ENCODE peak calls at places on chromosomes 5 and 9, in six cellular contexts. N, L, I, B, R and V are unnamed samples.

GRCh38 chr5:147661576-147661975 is 121.0 kb downstream of the JAKMIP2 start:
- DNase-seq in N (no peak), L (peak; percentile 47), I (no peak), B (no peak), R (no peak), V (no peak)

GRCh38 chr5:97501286-97501964 is 318.4 kb upstream of the RIOK2 start:
- DNase-seq in N (no peak), L (peak; percentile 51), I (no peak), B (no peak), R (no peak), V (no peak)

GRCh38 chr5:98975223-98975622 is 46.4 kb upstream of the CHD1 start:
- DNase-seq in N (no peak), L (peak; percentile 15), I (no peak), B (no peak), R (no peak), V (no peak)

GRCh38 chr9:69180670-69181069 is 6.6 kb downstream of the TJP2 start:
- DNase-seq in N (no peak), L (peak; percentile 99), I (no peak), B (peak; percentile 64), R (no peak), V (no peak)

GRCh38 chr5:118791986-118792734 is 196.2 kb downstream of the DTWD2 start:
- DNase-seq in N (peak; percentile 33), L (peak; percentile 71), I (peak; percentile 22), B (peak; percentile 18), R (peak; percentile 16), V (no peak)

GRCh38 chr5:761854-762685 is 22.5 kb downstream of the ZDHHC11B start:
- DNase-seq in N (no peak), L (no peak), I (no peak), B (no peak), R (peak; percentile 28), V (peak; percentile 11)

GRCh38 chr9:91037511-91038482 is 236.2 kb downstream of the SYK start:
- DNase-seq in N (no peak), L (peak; percentile 82), I (no peak), B (peak; percentile 40), R (peak; percentile 78), V (no peak)

GRCh38 chr5:136202800-136203199 is 9.8 kb upstream of the SMIM32 start:
- DNase-seq in N (no peak), L (no peak), I (peak; percentile 73), B (no peak), R (no peak), V (no peak)

GRCh38 chr5:181207214-181207959 is 2.4 kb upstream of the TRIM7 start:
- DNase-seq in N (peak; percentile 73), L (peak; percentile 91), I (peak; percentile 88), B (peak; percentile 60), R (peak; percentile 84), V (no peak)

GRCh38 chr9:76761448-76761847 is 2.8 kb upstream of the PCA3 start:
- DNase-seq in N (no peak), L (no peak), I (no peak), B (peak; percentile 11), R (no peak), V (no peak)

GRCh38 chr9:6873862-6874261 is 116.1 kb downstream of the KDM4C start:
- DNase-seq in N (no peak), L (peak; percentile 62), I (no peak), B (no peak), R (no peak), V (no peak)

GRCh38 chr9:89362647-89363310 is 44.5 kb downstream of the SECISBP2 start:
- DNase-seq in N (no peak), L (no peak), I (no peak), B (no peak), R (peak; percentile 13), V (no peak)

GRCh38 chr9:123408313-123409266 is 52.6 kb downstream of the CRB2 start:
- DNase-seq in N (no peak), L (no peak), I (no peak), B (no peak), R (no peak), V (no peak)

GRCh38 chr5:6525422-6525821 is 76.8 kb downstream of the UBE2QL1 start:
- DNase-seq in N (no peak), L (no peak), I (no peak), B (no peak), R (no peak), V (no peak)

GRCh38 chr5:6527749-6528455 is 79.2 kb downstream of the UBE2QL1 start:
- DNase-seq in N (no peak), L (no peak), I (no peak), B (no peak), R (no peak), V (no peak)

GRCh38 chr5:6522983-6523382 is 74.3 kb downstream of the UBE2QL1 start:
- DNase-seq in N (no peak), L (no peak), I (no peak), B (no peak), R (no peak), V (no peak)

GRCh38 chr5:6522337-6522736 is 73.7 kb downstream of the UBE2QL1 start:
- DNase-seq in N (no peak), L (no peak), I (no peak), B (no peak), R (no peak), V (no peak)

DNA sequence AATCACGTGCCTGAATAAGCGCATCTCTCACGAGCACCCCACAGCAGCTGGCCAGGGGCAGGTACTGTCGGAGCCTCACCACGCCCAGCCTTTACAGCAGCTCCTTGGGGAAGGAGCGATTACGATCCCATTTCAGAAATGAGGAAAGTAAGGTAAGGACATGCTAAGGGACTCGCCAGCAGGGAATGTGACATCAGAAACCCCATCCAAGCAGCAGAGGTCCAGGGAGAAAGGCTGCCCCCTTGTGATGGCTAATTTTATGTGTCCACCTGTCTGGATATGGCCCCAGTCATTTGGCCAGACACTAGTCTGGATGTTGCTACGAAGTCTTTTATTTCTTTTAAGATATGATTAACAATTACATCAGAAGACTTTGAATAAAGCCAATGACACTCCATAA is 77.3 kb downstream of the UBE2QL1 start:
- DNase-seq in N (peak; percentile 62), L (no peak), I (peak; percentile 47), B (peak; percentile 40), R (no peak), V (no peak)
- TF ChIP-seq CTCF in N (peak; percentile 21), L (no peak), I (peak; percentile 16), B (peak; percentile 37), R (no peak), V (peak; percentile 58)

GRCh38 chr5:120241400-120241799 is 222.7 kb upstream of the PRR16 start:
- DNase-seq in N (no peak), L (no peak), I (no peak), B (no peak), R (no peak), V (no peak)
- TF ChIP-seq CTCF in N (no peak), L (no peak), I (no peak), B (no peak), R (no peak), V (no peak)

DNA sequence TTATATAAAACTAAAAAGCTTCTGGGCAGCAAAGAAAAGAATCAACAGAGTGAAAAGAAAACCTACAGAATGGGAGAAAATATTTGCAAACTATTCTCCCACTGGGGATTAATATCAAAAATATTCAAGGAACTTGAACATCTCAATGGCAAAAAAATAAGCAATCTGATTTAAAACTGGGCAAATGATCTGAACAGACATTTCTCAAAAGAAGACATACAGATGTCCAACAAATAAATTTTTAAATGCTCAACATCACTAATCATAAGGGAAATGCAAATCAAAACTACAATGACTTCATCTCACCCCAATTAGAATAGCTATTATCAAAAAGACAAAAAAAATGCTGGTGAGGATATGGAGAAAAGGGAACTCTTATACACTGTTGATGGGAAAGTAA is 57.2 kb upstream of the SSBP2 start:
- DNase-seq in N (no peak), L (no peak), I (no peak), B (no peak), R (no peak), V (no peak)
- TF ChIP-seq CTCF in N (no peak), L (no peak), I (no peak), B (no peak), R (no peak), V (no peak)

GRCh38 chr9:137062384-137062783 is 8.0 kb downstream of the SAPCD2 start:
- DNase-seq in N (no peak), L (no peak), I (no peak), B (no peak), R (no peak), V (no peak)

GRCh38 chr9:137064027-137064879 is 6.1 kb downstream of the SAPCD2 start:
- DNase-seq in N (peak; percentile 77), L (no peak), I (peak; percentile 84), B (no peak), R (peak; percentile 72), V (peak; percentile 65)

GRCh38 chr9:137065336-137065967 is 4.9 kb downstream of the SAPCD2 start:
- DNase-seq in N (no peak), L (no peak), I (no peak), B (no peak), R (no peak), V (no peak)

GRCh38 chr9:137064880-137065164 is 5.5 kb downstream of the SAPCD2 start:
- DNase-seq in N (no peak), L (no peak), I (no peak), B (no peak), R (no peak), V (no peak)

DNA sequence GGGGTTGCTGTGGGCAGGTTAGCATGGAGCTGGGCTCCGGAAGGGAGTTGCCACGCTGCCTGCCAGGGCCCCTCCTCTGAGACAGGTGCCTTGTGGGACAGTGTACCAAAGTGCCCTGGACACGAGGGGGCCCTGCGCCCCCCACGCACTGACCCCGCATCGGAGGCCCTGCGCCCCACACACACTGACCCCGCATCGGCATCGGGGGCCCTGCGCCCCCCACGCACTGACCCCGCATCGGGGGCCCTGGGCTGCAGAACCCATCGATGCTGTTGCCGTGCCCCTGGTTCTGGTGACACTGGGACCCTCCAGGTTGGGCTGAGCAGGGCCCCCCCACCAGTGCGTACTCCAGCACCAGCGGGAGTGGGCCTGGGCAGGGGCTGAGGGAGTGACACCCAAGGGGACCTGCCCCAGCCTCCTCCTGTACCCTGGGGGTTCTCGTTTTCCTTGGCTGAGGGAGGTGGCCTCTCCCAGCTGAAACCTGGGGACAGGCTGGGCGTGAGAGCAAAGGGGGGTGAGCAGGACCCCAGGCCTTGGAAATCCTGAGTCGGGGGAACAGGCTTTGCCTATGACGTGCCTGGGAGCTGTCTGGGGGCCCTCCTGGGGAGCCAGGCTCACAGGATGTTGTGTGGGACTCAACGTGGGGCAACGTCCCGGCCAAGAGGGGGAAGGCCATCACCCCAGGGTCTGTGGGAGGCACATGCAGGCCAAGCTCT is 6.9 kb downstream of the SAPCD2 start:
- DNase-seq in N (no peak), L (no peak), I (no peak), B (no peak), R (no peak), V (no peak)
- TF ChIP-seq CTCF in N (no peak), L (no peak), I (no peak), B (no peak), R (no peak), V (no peak)

DNA sequence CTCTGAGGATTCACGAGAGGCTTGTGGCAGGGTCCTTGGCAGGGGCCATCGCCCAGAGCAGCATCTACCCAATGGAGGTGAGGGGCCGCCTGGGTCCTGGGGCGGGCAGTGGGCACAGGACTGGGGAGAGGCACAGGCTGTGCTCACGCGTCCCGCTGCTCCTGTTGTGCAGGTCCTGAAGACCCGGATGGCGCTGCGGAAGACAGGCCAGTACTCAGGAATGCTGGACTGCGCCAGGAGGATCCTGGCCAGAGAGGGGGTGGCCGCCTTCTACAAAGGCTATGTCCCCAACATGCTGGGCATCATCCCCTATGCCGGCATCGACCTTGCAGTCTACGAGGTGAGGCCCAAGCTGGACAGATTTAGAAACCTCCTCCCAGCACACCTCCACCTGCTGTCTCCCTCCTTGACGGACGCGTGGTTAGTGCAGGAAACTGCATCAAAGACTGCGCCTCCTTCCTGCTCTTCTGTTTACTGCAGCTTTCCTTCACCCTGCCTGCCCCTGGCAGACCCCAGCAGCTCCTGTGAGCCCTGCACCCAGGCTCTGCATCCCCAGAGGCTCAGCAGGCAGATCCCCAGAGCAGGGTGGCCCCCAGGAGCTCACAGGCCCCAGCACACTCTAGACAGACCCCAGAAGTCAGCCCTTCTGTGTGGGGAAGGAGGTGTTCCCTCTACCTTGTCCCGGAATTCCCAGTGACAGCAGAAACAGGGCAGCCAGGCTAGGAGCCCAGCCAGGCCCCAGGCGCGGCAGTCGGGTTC is 21.2 kb downstream of the PTGES2 start:
- DNase-seq in N (no peak), L (no peak), I (no peak), B (no peak), R (no peak), V (no peak)
- TF ChIP-seq CTCF in N (no peak), L (no peak), I (no peak), B (no peak), R (no peak), V (no peak)